ENCODE peak calls at places on chromosomes 4 and X, in five cellular contexts. O is HS-5; D is activated T-cell treated with anti-CD3 and anti-CD28 coated beads, Interleukin-2, amount 50 U/mL, for 72 hours; P is EL; N is stimulated activated CD4-positive, alpha-beta T cell treated with anti-CD3 and anti-CD28 coated beads, TNF-alpha, amount 100 ng/mL, for 4 hours. R is an unnamed sample.

GRCh38 chr4:55768291-55768690 is 51.3 kb upstream of the EXOC1L start:
- DNase-seq in O (peak), D (no peak), P (peak), N (no peak), R (no peak)

GRCh38 chrX:48835524-48836329 is at the start of gene PCSK1N:
- DNase-seq in O (no peak), D (no peak), P (no peak), N (peak), R (no peak)

GRCh38 chrX:132209527-132209926 is 9.7 kb downstream of the RAP2C start:
- DNase-seq in O (no peak), D (no peak), P (peak), N (no peak), R (no peak)

GRCh38 chrX:74523224-74523623 is 91.2 kb downstream of the RLIM start:
- DNase-seq in O (no peak), D (no peak), P (no peak), N (no peak), R (no peak)

GRCh38 chr4:93416337-93417102 is 412.0 kb upstream of the ATOH1 start:
- DNase-seq in O (no peak), D (no peak), P (no peak), N (no peak), R (no peak)

GRCh38 chr4:7885216-7886134 is 54.2 kb downstream of the AFAP1 start:
- DNase-seq in O (no peak), D (no peak), P (no peak), N (no peak), R (no peak)

GRCh38 chrX:139049455-139049854 is 337.9 kb upstream of the FGF13 start:
- DNase-seq in O (no peak), D (no peak), P (no peak), N (no peak), R (no peak)

GRCh38 chr4:174505012-174505411 is 17.3 kb downstream of the HPGD start:
- DNase-seq in O (no peak), D (no peak), P (no peak), N (no peak), R (no peak)

GRCh38 chrX:118215346-118215745 is 98.7 kb upstream of the KLHL13 start:
- DNase-seq in O (no peak), D (no peak), P (no peak), N (no peak), R (no peak)

GRCh38 chr4:150310159-150310895 is 232.1 kb downstream of the DCLK2 start:
- DNase-seq in O (no peak), D (no peak), P (peak), N (no peak), R (no peak)

GRCh38 chrX:152197425-152197824 is 59.0 kb upstream of the MAGEA10 start:
- DNase-seq in O (no peak), D (no peak), P (no peak), N (no peak), R (no peak)

GRCh38 chr4:83138979-83139378 is 24.4 kb upstream of the PLAC8 start:
- DNase-seq in O (no peak), D (peak), P (no peak), N (no peak), R (no peak)

GRCh38 chr4:182738283-182739047 is 178.7 kb downstream of the DCTD start:
- DNase-seq in O (no peak), D (no peak), P (peak), N (no peak), R (no peak)

GRCh38 chr4:3673176-3673575 is 93.0 kb upstream of the ADRA2C start:
- DNase-seq in O (no peak), D (no peak), P (no peak), N (no peak), R (no peak)

GRCh38 chrX:13898084-13898483 is 81.2 kb upstream of the GPM6B start:
- DNase-seq in O (no peak), D (peak), P (peak), N (no peak), R (no peak)

GRCh38 chrX:1150569-1151347 is 61.7 kb downstream of the CRLF2 start:
- DNase-seq in O (no peak), D (no peak), P (no peak), N (no peak), R (no peak)

GRCh38 chr4:68892861-68893260 is 58.7 kb downstream of the UGT2A3 start:
- DNase-seq in O (no peak), D (no peak), P (no peak), N (no peak), R (no peak)

GRCh38 chr4:101556845-101557244 is 209.5 kb upstream of the PPP3CA start:
- DNase-seq in O (no peak), D (no peak), P (no peak), N (no peak), R (no peak)

GRCh38 chrX:119105826-119106225 is 21.8 kb downstream of the KIAA1210 start:
- DNase-seq in O (no peak), D (no peak), P (peak), N (no peak), R (no peak)

GRCh38 chr4:186932631-186933150 is 209.0 kb upstream of the FAT1 start:
- DNase-seq in O (peak), D (no peak), P (peak), N (no peak), R (no peak)

GRCh38 chr4:127888559-127888958 is 7.9 kb downstream of the PLK4 start:
- DNase-seq in O (no peak), D (no peak), P (no peak), N (no peak), R (no peak)

GRCh38 chrX:26651755-26652154 is 435.8 kb downstream of the MAGEB5 start:
- DNase-seq in O (no peak), D (no peak), P (no peak), N (no peak), R (no peak)

GRCh38 chr4:25838526-25838925 is 24.3 kb downstream of the SEL1L3 start:
- DNase-seq in O (no peak), D (no peak), P (no peak), N (no peak), R (no peak)

GRCh38 chr4:13515268-13515667 is 29.0 kb downstream of the NKX3-2 start:
- DNase-seq in O (no peak), D (no peak), P (no peak), N (no peak), R (no peak)

GRCh38 chr4:159455675-159456235 is 352.9 kb downstream of the RAPGEF2 start:
- DNase-seq in O (no peak), D (no peak), P (peak), N (no peak), R (no peak)